ENCODE peak calls at places on chromosomes 11 and 22, in ten cellular contexts. E is right lobe of liver; N is tibial nerve; X is body of pancreas; Z is neuronal stem cell; F is IMR-90; I is CD4-positive, CD25-positive, alpha-beta regulatory T cell; W is psoas muscle; S is MM.1S; M is Panc1. L is an unnamed sample.

GRCh38 chr22:22111267-22111751 is 128.7 kb upstream of the TOP3B start:
- DNase-seq in E (no peak), M (peak), N (no peak), S (no peak), F (peak), Z (no peak), I (no peak), W (no peak), X (no peak), L (no peak)

GRCh38 chr11:133576351-133576750 is 44.0 kb upstream of the OPCML start:
- DNase-seq in Z (no peak), S (no peak), W (no peak), M (no peak), E (no peak), F (no peak), X (no peak), N (no peak), I (no peak), L (no peak)

GRCh38 chr11:4626207-4627105 is 10.8 kb upstream of the OR51D1 start:
- DNase-seq in E (peak), I (peak), Z (peak), F (peak), M (peak), W (no peak), S (peak), X (peak), N (peak), L (peak)

GRCh38 chr11:13928566-13929251 is 33.8 kb upstream of the SPON1 start:
- DNase-seq in S (no peak), I (no peak), M (no peak), W (no peak), N (no peak), F (peak), E (no peak), X (peak), Z (no peak), L (no peak)

GRCh38 chr22:38290347-38290746 is 17.5 kb upstream of the TMEM184B start:
- DNase-seq in M (no peak), X (no peak), I (no peak), W (no peak), E (no peak), N (no peak), F (no peak), S (no peak), Z (no peak), L (no peak)

GRCh38 chr11:33630936-33631748 is 69.5 kb downstream of the C11orf91 start:
- DNase-seq in Z (no peak), I (no peak), S (no peak), N (no peak), F (no peak), X (no peak), E (no peak), M (no peak), W (no peak), L (no peak)

GRCh38 chr22:43007519-43008102 is 7.3 kb downstream of the PACSIN2 start:
- DNase-seq in W (no peak), I (no peak), E (no peak), N (no peak), X (peak), S (no peak), Z (no peak), F (peak), M (no peak), L (peak)

GRCh38 chr22:25166266-25167056 is 33.2 kb upstream of the CRYBB3 start:
- DNase-seq in I (no peak), Z (no peak), N (no peak), M (no peak), F (no peak), W (no peak), E (no peak), X (no peak), S (no peak), L (no peak)

GRCh38 chr11:101717621-101718020 is 133.8 kb upstream of the TRPC6 start:
- DNase-seq in N (no peak), E (no peak), W (no peak), Z (no peak), M (no peak), S (no peak), I (no peak), X (no peak), F (peak), L (no peak)

GRCh38 chr11:61976813-61977475 is 9.5 kb upstream of the FTH1 start:
- DNase-seq in Z (no peak), X (no peak), N (no peak), S (no peak), E (peak), M (no peak), F (no peak), I (no peak), W (no peak), L (no peak)

GRCh38 chr11:110710520-110711381 is 1.5 kb downstream of the ARHGAP20 start:
- DNase-seq in N (peak), E (peak), I (no peak), Z (no peak), X (peak), M (no peak), S (no peak), F (peak), W (peak), L (peak)
- H3K4me3 ChIP-seq in N (peak), E (peak), I (no peak), Z (peak), X (no peak), M (peak), S (peak), F (peak), W (peak), L (peak)

DNA sequence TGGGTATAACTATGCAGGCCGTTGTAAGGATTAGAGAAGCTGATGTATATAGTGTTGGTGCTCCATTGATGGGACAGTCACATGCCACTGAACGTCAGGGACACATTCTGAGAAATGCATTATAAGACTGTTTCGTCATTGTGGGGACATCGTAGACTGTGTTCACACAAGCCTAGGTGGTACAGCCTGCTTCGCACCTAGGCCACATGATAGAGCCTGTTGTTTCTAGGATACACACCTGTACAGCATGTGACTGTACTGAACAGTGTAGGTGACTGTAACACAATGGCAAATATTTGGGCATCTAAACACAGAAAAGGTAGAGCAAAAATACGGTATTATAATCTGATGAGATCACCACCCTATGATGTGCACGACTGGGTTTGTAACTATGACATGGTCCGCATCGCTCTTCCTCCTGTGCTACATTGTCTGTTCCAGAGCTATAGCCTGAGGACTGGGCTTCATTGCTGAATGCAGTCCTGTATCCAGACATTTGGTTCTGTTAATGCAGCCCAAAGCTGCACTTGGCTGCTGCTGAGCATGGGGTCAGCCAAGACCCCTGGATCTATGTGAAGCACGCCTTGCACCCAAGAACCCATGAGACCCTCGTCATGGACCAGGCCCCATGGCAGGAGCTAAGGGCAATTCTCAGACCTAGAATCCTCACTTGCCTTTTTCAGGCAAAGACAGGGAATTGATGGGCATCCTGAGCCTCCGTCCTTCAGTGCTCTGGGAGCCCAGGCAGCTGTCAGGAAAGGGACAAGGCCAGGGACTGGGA is 51.1 kb upstream of the THY1 start:
- DNase-seq in W (no peak), S (no peak), M (no peak), F (no peak), X (no peak), E (peak), Z (no peak), N (no peak), I (no peak), L (no peak)
- H3K27ac ChIP-seq in W (no peak), S (no peak), M (no peak), F (no peak), X (no peak), E (no peak), Z (no peak), N (no peak), I (no peak), L (no peak)

DNA sequence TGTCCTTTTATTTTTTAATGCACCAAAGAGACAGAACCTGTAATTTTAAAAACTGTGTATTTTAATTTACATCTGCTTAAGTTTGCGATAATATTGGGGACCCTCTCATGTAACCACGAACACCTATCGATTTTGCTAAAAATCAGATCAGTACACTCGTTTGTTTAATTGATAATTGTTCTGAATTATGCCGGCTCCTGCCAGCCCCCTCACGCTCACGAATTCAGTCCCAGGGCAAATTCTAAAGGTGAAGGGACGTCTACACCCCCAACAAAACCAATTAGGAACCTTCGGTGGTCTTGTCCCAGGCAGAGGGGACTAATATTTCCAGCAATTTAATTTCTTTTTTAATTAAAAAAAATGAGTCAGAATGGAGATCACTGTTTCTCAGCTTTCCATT is 1.1 kb upstream of the CCND1 start:
- DNase-seq in X (no peak), S (no peak), I (no peak), N (no peak), F (no peak), W (no peak), E (no peak), Z (no peak), M (no peak), L (no peak)
- H3K4me3 ChIP-seq in X (no peak), S (peak), I (no peak), N (peak), F (peak), W (peak), E (peak), Z (peak), M (peak), L (no peak)

GRCh38 chr11:12770435-12770834 is 96.2 kb downstream of the TEAD1 start:
- DNase-seq in I (no peak), Z (no peak), M (no peak), S (no peak), F (no peak), W (no peak), X (no peak), E (no peak), N (no peak), L (no peak)
- H3K27ac ChIP-seq in I (no peak), Z (no peak), M (no peak), S (no peak), F (no peak), W (peak), X (no peak), E (no peak), N (no peak), L (no peak)

GRCh38 chr11:297666-298405 is 1.5 kb downstream of the IFITM5 start:
- DNase-seq in W (peak), N (no peak), F (no peak), S (no peak), X (peak), M (no peak), E (peak), Z (no peak), I (peak), L (no peak)
- H3K4me3 ChIP-seq in W (no peak), N (no peak), F (no peak), S (no peak), X (no peak), M (no peak), E (no peak), Z (no peak), I (no peak), L (no peak)

GRCh38 chr11:95659088-95659487 is 130.5 kb downstream of the FAM76B start:
- DNase-seq in W (no peak), F (peak), S (no peak), N (no peak), I (no peak), E (no peak), X (no peak), Z (no peak), M (no peak), L (no peak)
- H3K27ac ChIP-seq in W (no peak), F (peak), S (no peak), N (no peak), I (peak), E (no peak), X (no peak), Z (no peak), M (no peak), L (no peak)

L was measured in lung.